ENCODE peak calls at places on chromosomes 12 and 14, in ten cellular contexts. N is endothelial cell, J is endothelial cell of umbilical vein, R is fibroblast of lung, P is right lobe of liver, K is IMR-90, I is Calu3, T is WERI-Rb-1, B is uterus, E is body of pancreas. O is an unnamed sample.

GRCh38 chr12:104521731-104522130 is 65.0 kb downstream of the CHST11 start:
- DNase-seq in N (no peak), J (peak; percentile 38), R (peak; percentile 31), P (no peak), K (peak; percentile 17), I (no peak), T (no peak), B (no peak), E (no peak), O (no peak)

GRCh38 chr14:69183735-69184134 is 7.6 kb upstream of the EXD2 start:
- DNase-seq in N (no peak), J (no peak), R (peak; percentile 57), P (no peak), K (peak; percentile 28), I (no peak), T (no peak), B (no peak), E (no peak), O (no peak)

GRCh38 chr12:57477710-57478681 is 1.7 kb downstream of the ARHGAP9 start:
- DNase-seq in N (no peak), J (no peak), R (no peak), P (no peak), K (peak; percentile 48), I (no peak), T (no peak), B (no peak), E (no peak), O (peak; percentile 67)

GRCh38 chr14:95535226-95536021 is 574 bp downstream of the GLRX5 start:
- DNase-seq in N (peak; percentile 50), J (peak; percentile 32), R (no peak), P (peak; percentile 45), K (no peak), I (no peak), T (no peak), B (no peak), E (peak; percentile 37), O (no peak)

GRCh38 chr12:12630850-12631249 is 19.2 kb downstream of the CREBL2 start:
- DNase-seq in N (no peak), J (no peak), R (no peak), P (no peak), K (no peak), I (no peak), T (no peak), B (no peak), E (no peak), O (no peak)

GRCh38 chr14:105269405-105269804 is 21.1 kb downstream of the BTBD6 start:
- DNase-seq in N (no peak), J (no peak), R (no peak), P (no peak), K (no peak), I (no peak), T (no peak), B (no peak), E (no peak), O (no peak)

GRCh38 chr12:133130808-133131128 is 341 bp downstream of the ZNF10 start:
- DNase-seq in N (no peak), J (no peak), R (no peak), P (peak; percentile 52), K (no peak), I (no peak), T (peak; percentile 33), B (no peak), E (peak; percentile 20), O (no peak)

GRCh38 chr12:24997496-24997895 is 48.6 kb upstream of the BCAT1 start:
- DNase-seq in N (no peak), J (no peak), R (peak; percentile 8), P (no peak), K (no peak), I (no peak), T (no peak), B (no peak), E (no peak), O (no peak)

GRCh38 chr12:118446247-118446646 is 69.9 kb downstream of the SUDS3 start:
- DNase-seq in N (no peak), J (no peak), R (no peak), P (no peak), K (no peak), I (no peak), T (no peak), B (no peak), E (no peak), O (no peak)
- TF ChIP-seq CTCF in N (no peak), J (no peak), R (no peak), P (no peak), K (no peak), I (no peak), T (peak; percentile 24), B (no peak), E (no peak), O (no peak)

GRCh38 chr12:50185496-50185895 is 18.3 kb upstream of the CERS5 start:
- DNase-seq in N (no peak), J (no peak), R (no peak), P (no peak), K (no peak), I (no peak), T (no peak), B (no peak), E (no peak), O (no peak)

GRCh38 chr12:50185975-50186663 is 18.9 kb upstream of the CERS5 start:
- DNase-seq in N (no peak), J (peak; percentile 92), R (no peak), P (no peak), K (peak; percentile 43), I (no peak), T (no peak), B (no peak), E (no peak), O (no peak)

GRCh38 chr12:50184261-50184660 is 17.1 kb upstream of the CERS5 start:
- DNase-seq in N (no peak), J (no peak), R (no peak), P (no peak), K (no peak), I (no peak), T (no peak), B (no peak), E (no peak), O (no peak)

GRCh38 chr12:50181691-50182090 is 14.5 kb upstream of the CERS5 start:
- DNase-seq in N (no peak), J (no peak), R (no peak), P (no peak), K (no peak), I (no peak), T (no peak), B (no peak), E (no peak), O (no peak)

DNA sequence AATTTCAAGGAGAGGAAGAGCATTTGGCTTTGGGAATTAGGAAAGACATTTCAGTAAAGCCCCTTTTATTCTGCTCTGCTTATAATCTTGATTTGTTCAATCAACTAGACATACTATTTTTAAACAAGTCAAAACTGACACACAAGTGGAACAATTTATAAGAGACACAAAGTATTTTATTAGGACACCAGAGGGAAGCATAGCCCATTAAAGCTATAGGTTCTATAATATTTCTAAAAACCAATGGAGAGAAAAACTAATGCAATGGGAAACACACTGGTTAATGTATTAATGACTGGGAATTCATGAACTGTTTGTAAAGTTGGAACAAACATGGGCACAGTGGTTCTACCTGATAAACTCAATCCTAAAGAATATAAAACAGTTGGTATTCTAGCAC is 15.3 kb upstream of the CERS5 start:
- DNase-seq in N (no peak), J (peak; percentile 29), R (no peak), P (no peak), K (no peak), I (no peak), T (no peak), B (no peak), E (no peak), O (no peak)
- TF ChIP-seq CTCF in N (no peak), J (no peak), R (no peak), P (peak; percentile 21), K (peak; percentile 18), I (no peak), T (no peak), B (no peak), E (no peak), O (no peak)

GRCh38 chr14:58071341-58071740 is 80.7 kb downstream of the ARMH4 start:
- DNase-seq in N (no peak), J (no peak), R (no peak), P (no peak), K (no peak), I (no peak), T (no peak), B (no peak), E (no peak), O (no peak)

GRCh38 chr14:58061581-58061980 is 90.4 kb downstream of the ARMH4 start:
- DNase-seq in N (no peak), J (no peak), R (no peak), P (no peak), K (no peak), I (no peak), T (no peak), B (no peak), E (no peak), O (no peak)

GRCh38 chr14:58060898-58061297 is 91.1 kb downstream of the ARMH4 start:
- DNase-seq in N (no peak), J (no peak), R (no peak), P (no peak), K (no peak), I (no peak), T (no peak), B (no peak), E (no peak), O (no peak)

GRCh38 chr14:58068306-58068705 is 83.7 kb downstream of the ARMH4 start:
- DNase-seq in N (no peak), J (no peak), R (no peak), P (no peak), K (no peak), I (no peak), T (no peak), B (no peak), E (no peak), O (no peak)

DNA sequence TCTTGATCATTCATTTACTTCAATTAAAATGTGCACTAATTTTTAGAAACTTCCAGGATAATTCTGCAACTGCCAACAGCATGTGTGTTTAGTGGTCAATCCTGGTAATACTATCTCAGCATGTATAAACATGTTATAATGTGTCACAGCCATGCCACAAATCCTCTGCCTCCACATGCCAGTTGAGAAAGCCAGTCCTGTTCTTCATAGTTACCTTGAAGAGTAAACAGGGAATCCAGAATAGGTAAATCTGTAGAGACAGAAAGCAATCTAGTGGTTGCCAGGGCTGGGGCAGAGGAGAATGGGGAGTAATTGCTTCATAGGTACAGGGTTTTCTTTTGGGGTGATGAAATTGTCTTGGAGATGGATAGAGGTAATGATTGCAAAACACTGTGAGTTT is 85.9 kb downstream of the ARMH4 start:
- DNase-seq in N (no peak), J (no peak), R (no peak), P (no peak), K (no peak), I (no peak), T (no peak), B (no peak), E (no peak), O (no peak)
- TF ChIP-seq CTCF in N (no peak), J (no peak), R (no peak), P (no peak), K (no peak), I (no peak), T (no peak), B (no peak), E (no peak), O (no peak)

DNA sequence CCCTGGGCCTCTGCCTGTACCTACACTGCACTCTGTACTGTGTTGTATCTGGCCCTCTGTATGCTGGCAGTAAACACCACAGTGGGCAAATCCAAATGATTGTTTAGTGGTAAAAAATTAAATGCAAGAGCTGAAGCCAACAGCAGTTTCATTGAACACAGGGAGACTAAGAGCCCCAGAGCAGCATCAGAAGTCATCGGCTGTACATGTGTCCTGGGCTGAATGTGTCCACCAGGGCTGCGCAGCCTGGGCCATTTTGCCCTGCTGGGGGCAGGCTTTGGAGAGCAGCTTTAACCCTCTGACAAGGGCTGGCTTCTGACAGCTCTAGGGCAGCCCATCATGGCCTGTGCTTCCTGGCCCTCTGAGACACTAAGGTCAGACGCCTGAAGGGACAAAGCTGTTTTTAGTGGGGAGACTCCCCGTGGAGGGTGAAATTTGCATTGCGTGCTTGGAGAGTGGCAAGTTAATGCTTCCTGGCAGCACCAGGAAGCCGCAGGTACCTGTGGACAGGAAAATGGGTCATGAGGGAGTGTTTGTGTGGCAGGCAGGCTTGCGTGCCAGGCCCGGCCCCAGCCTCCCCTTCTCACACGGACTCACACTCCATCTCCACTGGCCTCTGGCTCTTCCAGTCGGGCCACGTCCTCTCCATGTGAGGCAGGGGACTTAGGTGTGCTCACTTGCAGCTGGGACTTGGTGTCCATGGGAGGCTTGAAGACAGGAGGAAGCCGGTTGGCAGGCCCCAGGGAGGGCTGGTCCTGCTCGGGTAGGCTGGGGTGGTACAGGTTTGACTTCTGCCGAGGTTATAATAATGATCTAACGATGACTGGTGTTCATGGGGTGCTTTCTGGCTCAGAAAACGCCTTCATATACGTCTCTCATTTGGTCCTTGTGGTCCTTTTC is 150.1 kb downstream of the TSPAN9 start:
- DNase-seq in N (no peak), J (no peak), R (no peak), P (no peak), K (no peak), I (no peak), T (no peak), B (no peak), E (no peak), O (no peak)
- TF ChIP-seq CTCF in N (no peak), J (no peak), R (no peak), P (peak; percentile 36), K (no peak), I (no peak), T (peak; percentile 24), B (no peak), E (no peak), O (no peak)